ENCODE peak calls at places on chromosomes 1 and 21, in six cellular contexts. L is WERI-Rb-1, E is GM10248, D is tibial nerve, G is upper lobe of right lung, V is B cell. U is an unnamed sample.

GRCh38 chr1:230818411-230818810 is 49.9 kb downstream of the C1orf198 start:
- DNase-seq in L (no peak), E (no peak), D (no peak), G (no peak), V (no peak), U (no peak)

GRCh38 chr1:212612251-212612961 is 3.8 kb downstream of the ATF3 start:
- DNase-seq in L (peak), E (no peak), D (no peak), G (no peak), V (no peak), U (no peak)

GRCh38 chr1:157119008-157119407 is 19.2 kb downstream of the ETV3 start:
- DNase-seq in L (peak), E (no peak), D (no peak), G (peak), V (no peak), U (no peak)

GRCh38 chr1:15916417-15916816 is 59.5 kb downstream of the ZBTB17 start:
- DNase-seq in L (no peak), E (no peak), D (no peak), G (no peak), V (no peak), U (no peak)

GRCh38 chr1:43232071-43232470 is 37.7 kb upstream of the TMEM125 start:
- DNase-seq in L (no peak), E (no peak), D (no peak), G (no peak), V (no peak), U (no peak)

GRCh38 chr1:66464802-66465201 is 69.2 kb upstream of the SGIP1 start:
- DNase-seq in L (no peak), E (no peak), D (no peak), G (no peak), V (no peak), U (no peak)

GRCh38 chr1:150017206-150017750 is 6.8 kb upstream of the OTUD7B start:
- DNase-seq in L (peak), E (no peak), D (no peak), G (no peak), V (no peak), U (no peak)

GRCh38 chr1:108925920-108926319 is 37.4 kb downstream of the CLCC1 start:
- DNase-seq in L (no peak), E (peak), D (no peak), G (no peak), V (no peak), U (no peak)

GRCh38 chr1:111221633-111222286 is 5.8 kb upstream of the CHI3L2 start:
- DNase-seq in L (peak), E (peak), D (no peak), G (no peak), V (no peak), U (peak)

GRCh38 chr1:35707253-35708178 is 11.2 kb downstream of the C1orf216 start:
- DNase-seq in L (peak), E (peak), D (no peak), G (no peak), V (peak), U (peak)

DNA sequence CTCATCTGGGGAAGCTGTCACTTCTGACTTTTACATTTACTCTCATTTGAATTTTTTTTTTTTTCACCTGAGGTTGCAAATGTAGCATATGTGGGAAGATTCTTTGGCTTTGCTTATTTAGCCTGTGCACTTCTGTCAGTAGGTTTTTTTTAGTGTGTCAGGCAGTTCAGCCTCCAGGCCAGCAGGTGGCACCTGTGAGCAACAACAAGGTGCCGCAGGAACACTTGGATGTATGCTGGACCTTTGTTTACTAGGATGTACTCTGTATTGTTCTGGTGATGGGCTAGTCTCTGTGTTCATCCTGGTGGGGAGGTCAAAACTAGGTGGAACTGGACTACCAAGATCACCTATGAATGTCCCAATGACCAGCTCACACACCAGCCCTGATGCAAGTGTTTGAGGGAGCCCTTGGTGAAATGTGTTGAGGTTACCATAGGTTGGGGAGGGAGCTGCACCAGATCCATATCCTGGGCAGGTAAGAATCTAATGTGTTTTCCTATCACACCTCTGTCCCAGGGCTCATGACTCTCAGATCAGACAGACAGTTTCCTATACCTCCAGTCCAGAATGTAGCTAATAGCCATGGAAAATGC is 618.2 kb downstream of the BRINP3 start:
- DNase-seq in L (peak), E (peak), D (no peak), G (no peak), V (no peak), U (peak)
- TF ChIP-seq CTCF in L (peak), E (peak), D (no peak), G (peak), V (peak), U (peak)

DNA sequence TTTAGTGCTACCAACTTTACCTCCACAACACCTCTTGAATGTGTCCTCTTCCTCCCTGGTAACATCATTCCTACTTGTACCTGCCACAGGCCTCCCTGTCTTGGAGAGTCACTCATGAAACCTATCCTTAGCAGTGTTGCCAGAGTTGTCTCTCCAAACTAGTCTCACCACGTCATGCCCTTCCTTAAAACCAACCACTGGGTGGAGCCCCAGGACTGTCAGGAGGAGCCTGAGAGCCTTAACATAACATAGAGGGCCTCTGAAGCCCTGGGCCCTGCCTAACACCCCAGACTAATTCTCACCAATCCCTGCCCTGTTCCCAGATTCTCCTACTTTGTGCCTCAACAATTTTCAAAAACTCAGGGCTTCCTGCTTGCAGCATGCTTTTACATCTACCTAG is 65.3 kb downstream of the ZNF697 start:
- DNase-seq in L (peak), E (peak), D (peak), G (no peak), V (no peak), U (peak)
- TF ChIP-seq CTCF in L (peak), E (peak), D (peak), G (peak), V (no peak), U (peak)

GRCh38 chr1:178031856-178032320 is 62.0 kb upstream of the RASAL2 start:
- DNase-seq in L (peak), E (peak), D (peak), G (peak), V (peak), U (peak)
- TF ChIP-seq CTCF in L (peak), E (peak), D (peak), G (peak), V (peak), U (peak)

GRCh38 chr1:205321109-205321958 is at the start of gene NUAK2:
- DNase-seq in L (peak), E (peak), D (peak), G (peak), V (peak), U (peak)
- TF ChIP-seq CTCF in L (peak), E (peak), D (no peak), G (peak), V (peak), U (peak)

DNA sequence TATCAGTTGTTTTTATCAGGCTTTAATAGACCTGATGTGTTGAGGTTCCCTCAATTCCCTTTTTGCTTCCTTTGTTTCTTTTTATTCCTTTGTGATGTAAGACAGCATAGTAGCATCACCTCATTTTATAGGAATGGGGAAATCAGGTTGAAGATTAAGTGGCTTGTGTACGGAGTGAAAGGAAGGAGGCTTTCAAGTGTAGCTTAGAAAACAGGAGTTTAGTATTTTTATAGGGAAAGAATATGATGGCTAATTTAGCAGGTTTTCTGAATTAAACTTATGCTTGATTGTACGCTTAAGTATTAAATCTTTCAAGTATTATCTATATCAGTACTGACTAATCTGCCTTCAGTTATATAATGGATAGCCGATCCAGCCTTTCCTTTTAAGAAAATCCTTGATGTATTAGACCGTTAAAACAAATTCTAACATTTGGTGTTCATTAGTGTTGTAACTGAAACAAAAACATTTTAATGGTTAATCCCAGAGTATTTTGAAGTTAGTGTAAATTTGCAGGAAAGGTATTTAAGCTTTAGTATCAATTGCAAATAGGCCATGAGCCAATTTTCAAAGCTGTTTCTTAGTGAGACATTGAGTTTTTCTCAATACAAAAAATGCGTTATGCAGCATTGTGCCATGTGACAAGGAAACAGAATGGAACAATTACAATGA is 29.4 kb downstream of the DISP1 start:
- DNase-seq in L (no peak), E (no peak), D (no peak), G (no peak), V (no peak), U (no peak)
- TF ChIP-seq CTCF in L (no peak), E (no peak), D (no peak), G (no peak), V (no peak), U (no peak)

GRCh38 chr21:46135782-46136181 is 19.6 kb downstream of the FTCD start:
- DNase-seq in L (no peak), E (no peak), D (no peak), G (no peak), V (no peak), U (no peak)
- TF ChIP-seq CTCF in L (no peak), E (no peak), D (no peak), G (no peak), V (no peak), U (no peak)

GRCh38 chr1:94272388-94272787 is 35.0 kb upstream of the ARHGAP29 start:
- DNase-seq in L (no peak), E (no peak), D (no peak), G (no peak), V (no peak), U (no peak)

GRCh38 chr1:94271373-94271772 is 34.0 kb upstream of the ARHGAP29 start:
- DNase-seq in L (no peak), E (no peak), D (no peak), G (no peak), V (no peak), U (no peak)

GRCh38 chr1:94274561-94274960 is 37.2 kb upstream of the ARHGAP29 start:
- DNase-seq in L (no peak), E (no peak), D (no peak), G (no peak), V (no peak), U (no peak)

GRCh38 chr1:94275116-94275515 is 37.7 kb upstream of the ARHGAP29 start:
- DNase-seq in L (no peak), E (no peak), D (no peak), G (no peak), V (no peak), U (no peak)

GRCh38 chr1:94273111-94273510 is 35.7 kb upstream of the ARHGAP29 start:
- DNase-seq in L (no peak), E (no peak), D (no peak), G (no peak), V (no peak), U (no peak)
- TF ChIP-seq CTCF in L (no peak), E (no peak), D (no peak), G (no peak), V (no peak), U (no peak)

GRCh38 chr1:162091681-162092524 is 22.4 kb downstream of the NOS1AP start:
- DNase-seq in L (no peak), E (no peak), D (no peak), G (no peak), V (no peak), U (no peak)
- TF ChIP-seq CTCF in L (no peak), E (no peak), D (no peak), G (no peak), V (no peak), U (no peak)

GRCh38 chr21:45152265-45152746 is 77.9 kb downstream of the ADARB1 start:
- DNase-seq in L (peak), E (peak), D (no peak), G (peak), V (peak), U (peak)
- TF ChIP-seq CTCF in L (no peak), E (peak), D (no peak), G (peak), V (peak), U (peak)

DNA sequence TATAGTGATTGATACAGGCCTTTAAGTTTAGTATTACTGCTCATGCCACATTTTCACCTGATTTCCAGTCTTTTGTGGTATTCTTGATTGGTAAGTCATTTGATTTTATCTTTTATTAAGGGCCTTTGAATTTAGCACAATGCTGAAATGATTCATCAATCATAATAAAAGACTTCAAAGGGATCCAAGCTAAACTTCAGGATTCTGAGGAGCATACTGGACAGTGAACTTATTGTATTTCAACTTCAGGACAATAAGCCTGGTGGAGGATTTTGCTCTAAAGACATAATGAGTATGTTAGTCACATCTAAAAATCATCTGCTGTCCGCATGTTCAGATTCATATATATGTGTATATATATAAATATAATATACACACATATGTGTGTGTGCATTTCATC is 233.3 kb downstream of the SETD4 start:
- DNase-seq in L (no peak), E (no peak), D (no peak), G (no peak), V (no peak), U (no peak)
- TF ChIP-seq CTCF in L (no peak), E (no peak), D (no peak), G (no peak), V (no peak), U (no peak)